ENCODE peak calls at places on chromosomes 2 and 18, in five cellular contexts. R is fibroblast of lung, O is PC-9, H is MM.1S, U is GM23248. B is an unnamed sample.

GRCh38 chr2:40034198-40034597 is 255.1 kb upstream of the THUMPD2 start:
- DNase-seq in R (peak), U (peak), H (no peak), O (no peak), B (peak)

GRCh38 chr2:105248316-105249070 is 7.0 kb downstream of the GPR45 start:
- DNase-seq in O (no peak), U (peak), H (no peak), R (no peak), B (no peak)

GRCh38 chr2:216117566-216117965 is 8.4 kb downstream of the XRCC5 start:
- DNase-seq in O (no peak), U (peak), R (peak), H (no peak), B (no peak)

GRCh38 chr2:201955231-201955630 is 78.4 kb upstream of the FZD7 start:
- DNase-seq in O (no peak), U (no peak), H (no peak), R (no peak), B (no peak)

GRCh38 chr2:24559714-24560113 is 68.7 kb downstream of the NCOA1 start:
- DNase-seq in R (no peak), H (no peak), U (peak), O (no peak), B (no peak)

GRCh38 chr2:19673213-19673791 is 228.5 kb downstream of the TTC32 start:
- DNase-seq in R (peak), U (peak), O (peak), H (no peak), B (no peak)

GRCh38 chr18:5052491-5052890 is 144.6 kb downstream of the AKAIN1 start:
- DNase-seq in R (no peak), O (no peak), H (no peak), U (peak), B (no peak)

GRCh38 chr2:151973013-151973900 is 125.6 kb downstream of the CACNB4 start:
- DNase-seq in O (no peak), H (no peak), R (no peak), U (no peak), B (no peak)

GRCh38 chr18:40904295-40904694 is 1050.7 kb upstream of the PIK3C3 start:
- DNase-seq in U (peak), H (no peak), R (no peak), O (no peak), B (no peak)

GRCh38 chr2:17058772-17059402 is 393.3 kb upstream of the CYRIA start:
- DNase-seq in U (no peak), H (no peak), R (no peak), O (no peak), B (no peak)

DNA sequence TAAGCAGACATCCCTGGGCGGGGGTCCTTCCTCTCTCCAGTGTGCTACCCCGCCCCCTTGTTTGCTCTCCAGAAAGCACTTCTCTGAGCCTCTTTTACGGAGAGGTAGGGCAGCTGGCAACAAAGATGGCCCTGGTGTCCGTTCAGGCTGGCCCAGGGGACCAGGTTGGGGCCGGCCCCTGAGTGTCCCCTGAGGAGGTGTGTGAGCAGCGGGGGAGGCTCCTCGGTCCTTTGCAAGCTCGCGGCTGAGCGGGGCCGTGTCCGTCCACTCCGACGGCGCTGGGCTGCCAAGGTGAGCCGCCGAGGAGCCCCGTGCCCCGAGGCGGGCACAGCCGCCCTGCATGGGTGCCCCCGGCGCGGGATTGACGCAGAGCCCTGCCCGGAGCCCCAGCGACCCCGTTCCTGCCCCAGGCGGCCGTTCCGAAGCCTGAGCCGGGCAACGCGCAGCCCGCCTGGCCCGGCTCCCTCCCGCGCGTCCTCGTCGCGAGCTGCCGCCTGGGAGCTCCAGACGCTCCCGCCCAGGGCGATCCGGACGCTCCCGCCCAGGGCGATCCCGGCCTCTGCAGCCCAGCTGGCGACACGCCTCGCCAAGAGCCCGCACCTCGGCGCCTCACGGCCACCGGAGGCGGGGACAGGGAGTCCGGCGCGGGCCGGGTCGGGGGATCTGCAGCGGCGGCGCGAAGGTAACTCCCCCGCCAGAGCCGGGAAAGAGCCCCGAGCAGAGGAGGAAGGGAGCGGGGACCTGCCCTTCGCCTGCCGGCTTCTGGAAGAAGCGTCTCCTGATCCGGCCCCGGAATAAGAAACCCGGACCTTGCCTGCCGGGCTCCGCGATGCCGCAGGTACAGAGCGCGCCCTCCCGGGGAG is at the start of gene PROKR1:
- DNase-seq in O (peak), U (peak), H (no peak), R (no peak), B (no peak)
- TF ChIP-seq EZH2 in O (no peak), U (no peak), H (no peak), R (peak), B (peak)

GRCh38 chr18:61948196-61948800 is 55.5 kb upstream of the RNF152 start:
- DNase-seq in U (peak), O (no peak), H (no peak), R (peak), B (no peak)
- H2AFZ ChIP-seq in U (peak), O (no peak), H (no peak), R (no peak), B (no peak)

DNA sequence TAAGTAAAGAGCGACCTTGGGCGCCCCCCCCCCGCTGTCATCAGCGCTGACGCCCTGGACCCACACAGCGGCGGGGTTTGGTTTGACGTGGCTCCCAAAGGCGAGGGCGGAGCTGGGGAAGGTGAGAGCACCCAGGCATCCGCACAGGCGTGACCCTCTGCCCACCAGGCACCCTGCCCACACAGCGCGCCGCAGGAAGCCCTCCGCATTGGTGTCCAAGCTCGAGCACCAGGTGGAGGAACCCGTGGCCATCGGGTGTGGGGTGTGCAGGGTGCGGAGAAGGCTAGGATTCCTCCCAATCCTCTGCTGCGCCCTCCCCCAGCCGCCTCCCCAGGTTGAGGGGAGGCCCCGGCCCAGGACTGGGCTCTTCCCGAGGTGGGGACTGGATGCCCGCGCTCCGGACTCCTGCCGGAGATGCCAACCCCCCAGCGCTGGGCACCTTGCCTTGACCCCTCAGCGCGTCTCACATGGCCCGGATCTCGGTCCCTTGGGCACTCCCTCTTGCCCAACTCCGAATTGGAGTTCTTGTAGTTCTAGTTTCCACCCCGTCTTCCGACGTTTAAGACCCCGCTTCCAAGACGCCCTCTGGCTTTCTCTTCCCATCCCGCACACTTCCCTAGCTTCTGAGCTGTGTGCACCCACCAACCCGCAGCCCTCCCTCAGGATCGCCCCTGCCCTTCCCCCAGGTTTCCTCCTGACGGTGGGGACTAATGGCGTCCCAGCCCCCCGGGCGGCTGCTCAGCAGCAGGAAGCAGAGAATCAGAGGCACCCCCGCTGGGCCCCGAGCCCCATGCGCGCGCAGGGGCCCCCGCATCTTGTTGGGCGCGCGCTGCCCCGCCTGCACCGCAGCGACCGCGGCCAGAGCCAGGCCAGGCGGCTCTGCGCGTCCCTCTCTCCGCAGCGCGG is 25.9 kb upstream of the RESP18 start:
- DNase-seq in H (no peak), R (no peak), O (no peak), U (peak), B (no peak)
- TF ChIP-seq EZH2 in H (no peak), R (peak), O (no peak), U (peak), B (peak)

GRCh38 chr2:37167636-37168182 is 10.9 kb upstream of the EIF2AK2 start:
- DNase-seq in R (no peak), H (no peak), O (no peak), U (peak), B (no peak)
- H2AFZ ChIP-seq in R (no peak), H (no peak), O (peak), U (peak), B (peak)